ENCODE peak calls at places on chromosomes 4 and X, in eight cellular contexts. L, F, I, C, H, Y, W and E are unnamed samples.

GRCh38 chr4:168782439-168782838 is 227.6 kb downstream of the CBR4 start:
- DNase-seq in L (no peak), F (no peak), I (no peak), C (no peak), H (no peak), Y (no peak), W (no peak), E (no peak)

GRCh38 chr4:84578540-84579409 is 4.2 kb upstream of the CDS1 start:
- DNase-seq in L (peak), F (peak), I (no peak), C (peak), H (peak), Y (peak), W (no peak), E (peak)

GRCh38 chr4:119046263-119046662 is 89.4 kb upstream of the MYOZ2 start:
- DNase-seq in L (no peak), F (no peak), I (no peak), C (no peak), H (no peak), Y (no peak), W (peak), E (no peak)

GRCh38 chrX:154649864-154650510 is 3.4 kb downstream of the CTAG2 start:
- DNase-seq in L (no peak), F (no peak), I (no peak), C (no peak), H (no peak), Y (no peak), W (no peak), E (no peak)

GRCh38 chrX:9204560-9204959 is 170.6 kb upstream of the FAM9B start:
- DNase-seq in L (peak), F (no peak), I (no peak), C (no peak), H (no peak), Y (no peak), W (no peak), E (no peak)

GRCh38 chrX:14095702-14096101 is 66.0 kb upstream of the GEMIN8 start:
- DNase-seq in L (peak), F (peak), I (peak), C (peak), H (peak), Y (peak), W (no peak), E (peak)

GRCh38 chr4:128688846-128689467 is 120.5 kb upstream of the JADE1 start:
- DNase-seq in L (no peak), F (no peak), I (no peak), C (no peak), H (no peak), Y (peak), W (no peak), E (no peak)

GRCh38 chrX:7828594-7828993 is 14.4 kb upstream of the VCX start:
- DNase-seq in L (no peak), F (peak), I (no peak), C (no peak), H (peak), Y (peak), W (no peak), E (no peak)

GRCh38 chrX:154123241-154124219 is 20.5 kb upstream of the OPN1LW start:
- DNase-seq in L (no peak), F (no peak), I (peak), C (peak), H (peak), Y (no peak), W (no peak), E (peak)

GRCh38 chr4:90127223-90127705 is at the start of gene CCSER1:
- DNase-seq in L (peak), F (peak), I (peak), C (peak), H (no peak), Y (peak), W (no peak), E (no peak)

GRCh38 chr4:89837385-89837995 is 529 bp upstream of the SNCA start:
- DNase-seq in L (peak), F (peak), I (no peak), C (peak), H (no peak), Y (no peak), W (no peak), E (no peak)

GRCh38 chrX:18146954-18147353 is 73.7 kb downstream of the BEND2 start:
- DNase-seq in L (peak), F (peak), I (no peak), C (no peak), H (peak), Y (peak), W (no peak), E (peak)

GRCh38 chrX:6226053-6226645 is 2.5 kb downstream of the NLGN4X start:
- DNase-seq in L (no peak), F (peak), I (no peak), C (no peak), H (no peak), Y (peak), W (no peak), E (no peak)

GRCh38 chr4:14254806-14255445 is 627.4 kb upstream of the BOD1L1 start:
- DNase-seq in L (no peak), F (no peak), I (no peak), C (no peak), H (no peak), Y (no peak), W (no peak), E (no peak)

GRCh38 chr4:54234497-54235205 is 5.6 kb downstream of the PDGFRA start:
- DNase-seq in L (no peak), F (no peak), I (no peak), C (no peak), H (no peak), Y (peak), W (no peak), E (no peak)

GRCh38 chr4:38385286-38386010 is 278.6 kb upstream of the KLF3 start:
- DNase-seq in L (no peak), F (peak), I (no peak), C (no peak), H (peak), Y (no peak), W (no peak), E (no peak)

GRCh38 chr4:103329642-103330041 is 131.5 kb upstream of the CENPE start:
- DNase-seq in L (no peak), F (no peak), I (no peak), C (no peak), H (no peak), Y (no peak), W (no peak), E (no peak)

GRCh38 chrX:123425471-123425870 is 241.4 kb downstream of the GRIA3 start:
- DNase-seq in L (no peak), F (no peak), I (no peak), C (no peak), H (no peak), Y (no peak), W (no peak), E (no peak)

GRCh38 chr4:132827522-132827921 is 321.6 kb upstream of the PCDH10 start:
- DNase-seq in L (no peak), F (no peak), I (no peak), C (no peak), H (no peak), Y (no peak), W (no peak), E (no peak)

GRCh38 chr4:118348886-118349285 is 3.9 kb downstream of the PRSS12 start:
- DNase-seq in L (no peak), F (no peak), I (no peak), C (no peak), H (no peak), Y (no peak), W (no peak), E (no peak)

GRCh38 chrX:149903889-149904748 is 23.1 kb downstream of the MAGEA8 start:
- DNase-seq in L (peak), F (no peak), I (no peak), C (no peak), H (peak), Y (peak), W (no peak), E (no peak)

GRCh38 chr4:81454498-81454897 is 17.2 kb downstream of the RASGEF1B start:
- DNase-seq in L (no peak), F (no peak), I (no peak), C (no peak), H (no peak), Y (no peak), W (no peak), E (no peak)

GRCh38 chr4:183240581-183241321 is 79.3 kb downstream of the CLDN22 start:
- DNase-seq in L (no peak), F (no peak), I (no peak), C (no peak), H (no peak), Y (peak), W (no peak), E (no peak)

GRCh38 chrX:45849261-45849660 is 648.6 kb upstream of the DIPK2B start:
- DNase-seq in L (peak), F (peak), I (no peak), C (no peak), H (peak), Y (peak), W (no peak), E (peak)

GRCh38 chr4:99403380-99404194 is 31.6 kb downstream of the ADH7 start:
- DNase-seq in L (peak), F (no peak), I (no peak), C (no peak), H (no peak), Y (no peak), W (no peak), E (no peak)

GRCh38 chr4:139658185-139658584 is 7.4 kb upstream of the MGST2 start:
- DNase-seq in L (no peak), F (peak), I (no peak), C (no peak), H (no peak), Y (peak), W (no peak), E (no peak)

DNA sequence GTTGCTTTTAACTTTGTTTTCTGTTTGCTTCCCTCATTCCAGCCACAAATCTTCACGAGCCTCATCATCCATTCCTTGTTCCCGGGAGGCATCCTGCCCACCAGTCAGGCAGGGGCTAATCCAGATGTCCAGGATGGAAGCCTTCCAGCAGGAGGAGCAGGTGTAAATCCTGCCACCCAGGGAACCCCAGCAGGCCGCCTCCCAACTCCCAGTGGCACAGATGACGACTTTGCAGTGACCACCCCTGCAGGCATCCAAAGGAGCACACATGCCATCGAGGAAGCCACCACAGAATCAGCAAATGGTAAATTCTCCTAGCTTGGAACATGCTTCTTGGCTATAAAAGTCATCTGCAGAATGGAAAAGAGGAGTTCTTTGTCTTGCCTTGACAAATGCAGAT is 12.6 kb downstream of the AMTN start:
- DNase-seq in L (no peak), F (no peak), I (no peak), C (no peak), H (no peak), Y (no peak), W (no peak), E (no peak)
- H3K4me3 ChIP-seq in L (no peak), F (no peak), I (no peak), C (no peak), H (no peak), Y (no peak), W (no peak), E (no peak)

DNA sequence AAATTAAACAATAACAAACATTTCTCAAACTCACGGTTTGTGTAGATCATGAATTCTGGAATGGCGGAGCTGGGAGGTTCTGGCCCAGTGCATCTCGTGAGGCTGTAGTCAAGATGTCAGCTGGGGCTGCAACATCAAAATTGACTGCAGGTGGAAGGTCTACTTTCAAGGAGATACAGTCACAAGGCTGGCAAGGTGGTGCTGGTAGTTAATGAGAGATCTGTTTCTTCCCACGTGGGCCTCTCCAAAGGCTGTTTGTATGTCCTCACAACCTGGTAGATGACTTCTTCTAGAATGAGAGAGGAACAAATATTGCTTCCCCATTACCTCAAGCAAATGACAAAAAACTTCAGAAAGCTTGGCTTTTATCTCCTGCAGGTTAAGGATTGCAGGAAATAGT is 8.0 kb upstream of the PRDX4 start:
- DNase-seq in L (no peak), F (no peak), I (no peak), C (no peak), H (no peak), Y (no peak), W (no peak), E (no peak)
- H3K4me3 ChIP-seq in L (no peak), F (no peak), I (no peak), C (no peak), H (no peak), Y (peak), W (no peak), E (no peak)

GRCh38 chr4:78092850-78093249 is 35.7 kb downstream of the FRAS1 start:
- DNase-seq in L (no peak), F (peak), I (no peak), C (no peak), H (no peak), Y (peak), W (no peak), E (no peak)
- H3K4me3 ChIP-seq in L (no peak), F (no peak), I (no peak), C (no peak), H (no peak), Y (peak), W (no peak), E (no peak)

DNA sequence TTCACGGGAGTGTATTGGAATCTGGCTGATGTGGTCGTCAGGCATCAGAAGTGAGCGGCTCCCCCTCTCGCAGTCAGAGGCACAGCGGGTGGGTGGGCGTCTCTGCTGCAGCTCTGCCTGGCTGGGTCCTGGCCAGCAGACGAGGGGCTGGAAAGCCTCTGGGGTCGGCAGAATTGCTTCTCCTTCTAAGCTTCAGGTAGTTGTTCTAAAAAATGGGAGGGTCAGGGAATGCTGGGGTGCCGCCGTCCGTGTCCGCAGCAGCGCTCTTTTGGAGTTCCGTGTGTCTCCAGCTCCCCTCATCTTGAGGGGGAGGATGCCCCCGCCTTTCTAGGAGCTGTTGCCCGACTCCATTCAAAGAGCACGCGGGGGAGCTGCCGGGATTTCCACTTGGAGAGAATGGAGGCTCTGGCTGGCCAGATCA is 70.2 kb upstream of the HGFAC start:
- DNase-seq in L (no peak), F (peak), I (no peak), C (no peak), H (no peak), Y (peak), W (no peak), E (no peak)
- H3K4me3 ChIP-seq in L (no peak), F (peak), I (no peak), C (no peak), H (no peak), Y (no peak), W (no peak), E (no peak)

GRCh38 chr4:95023110-95023509 is 265.4 kb downstream of the BMPR1B start:
- DNase-seq in L (peak), F (no peak), I (no peak), C (no peak), H (no peak), Y (no peak), W (no peak), E (no peak)

DNA sequence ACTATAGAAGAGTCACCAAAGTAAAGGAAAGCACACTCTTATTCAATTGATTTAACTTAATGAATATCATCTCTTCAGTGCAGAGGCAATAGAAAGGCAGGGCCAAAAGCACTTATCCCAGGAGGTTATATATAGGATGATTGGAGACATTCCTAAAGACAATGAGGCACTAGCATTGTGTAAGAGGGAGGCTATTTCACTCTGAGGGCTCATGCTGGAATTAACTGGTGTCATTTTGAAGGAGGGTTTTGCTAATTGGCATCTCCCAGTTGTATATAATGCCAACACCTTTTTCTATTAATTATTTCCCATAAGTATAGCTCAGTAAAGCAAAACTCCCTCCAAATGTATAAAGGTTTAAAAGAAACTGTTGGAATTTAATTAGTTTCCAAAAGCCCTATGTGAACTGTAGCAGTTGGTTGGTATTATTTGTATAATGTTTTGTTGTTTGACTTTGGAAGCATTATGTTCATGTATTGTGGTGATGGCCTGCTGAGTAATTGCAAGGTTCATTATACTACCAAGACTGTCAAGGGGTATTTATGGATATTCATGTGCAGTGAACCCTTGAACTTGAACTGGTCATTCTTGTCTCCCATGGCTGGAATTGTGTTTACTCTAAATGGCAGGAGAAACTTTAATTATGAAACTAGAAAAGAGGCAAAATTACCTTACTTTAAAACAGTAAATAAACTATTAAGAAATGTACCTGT is 270.3 kb downstream of the BMPR1B start:
- DNase-seq in L (no peak), F (peak), I (no peak), C (no peak), H (no peak), Y (peak), W (no peak), E (no peak)
- H3K4me3 ChIP-seq in L (no peak), F (no peak), I (no peak), C (no peak), H (no peak), Y (no peak), W (no peak), E (no peak)

GRCh38 chrX:12210196-12210815 is 72.0 kb downstream of the FRMPD4 start:
- DNase-seq in L (peak), F (no peak), I (no peak), C (no peak), H (no peak), Y (no peak), W (no peak), E (no peak)
- H3K4me3 ChIP-seq in L (peak), F (no peak), I (no peak), C (no peak), H (no peak), Y (no peak), W (no peak), E (no peak)

GRCh38 chrX:16882188-16882587 is 12.0 kb upstream of the RBBP7 start:
- DNase-seq in L (peak), F (peak), I (no peak), C (peak), H (no peak), Y (no peak), W (no peak), E (no peak)

GRCh38 chrX:16885628-16886027 is 15.5 kb upstream of the RBBP7 start:
- DNase-seq in L (no peak), F (no peak), I (no peak), C (no peak), H (no peak), Y (no peak), W (no peak), E (no peak)

GRCh38 chrX:16882702-16883486 is 12.7 kb upstream of the RBBP7 start:
- DNase-seq in L (peak), F (peak), I (peak), C (peak), H (peak), Y (peak), W (peak), E (peak)

DNA sequence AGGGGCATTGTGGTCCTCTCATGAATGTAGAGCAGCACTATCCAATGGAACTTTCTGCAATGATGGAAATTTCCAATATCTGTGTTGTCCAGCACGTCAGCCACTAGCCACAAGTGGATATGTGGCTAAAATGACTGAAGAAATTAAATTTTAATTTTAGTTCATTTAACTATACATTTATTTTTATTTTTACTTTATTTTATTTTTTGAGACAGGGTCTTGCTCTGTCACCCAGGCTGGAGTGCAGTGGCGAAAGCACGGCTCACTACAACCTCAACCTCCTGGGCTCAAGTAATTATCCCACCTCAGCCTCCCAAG is 13.3 kb upstream of the RBBP7 start:
- DNase-seq in L (no peak), F (no peak), I (no peak), C (no peak), H (no peak), Y (no peak), W (no peak), E (no peak)
- H3K4me3 ChIP-seq in L (no peak), F (peak), I (peak), C (no peak), H (no peak), Y (peak), W (no peak), E (no peak)